ENCODE peak calls at places on chromosomes 12 and 14, in four cellular contexts. T is psoas muscle, Q is upper lobe of left lung, F is AG10803. A is an unnamed sample.

GRCh38 chr12:99433155-99433554 is 214.4 kb upstream of the GARIN6 start:
- DNase-seq in F (no peak), Q (no peak), T (no peak), A (no peak)

GRCh38 chr12:57582440-57582839 is 8.6 kb upstream of the PIP4K2C start:
- DNase-seq in F (no peak), T (no peak), Q (no peak), A (no peak)

GRCh38 chr14:45199246-45199645 is 53.8 kb downstream of the MIS18BP1 start:
- DNase-seq in F (peak; percentile 38), Q (no peak), T (no peak), A (no peak)

GRCh38 chr14:103501921-103502669 is 20.5 kb downstream of the CKB start:
- DNase-seq in T (no peak), Q (no peak), F (no peak), A (no peak)

GRCh38 chr12:26327975-26328635 is 132.7 kb downstream of the SSPN start:
- DNase-seq in Q (no peak), T (no peak), F (no peak), A (no peak)

GRCh38 chr12:31228811-31229792 is 96.8 kb downstream of the SINHCAF start:
- DNase-seq in T (no peak), F (no peak), Q (peak; percentile 59), A (no peak)

GRCh38 chr14:58280954-58281787 is 17.2 kb upstream of the ARID4A start:
- DNase-seq in F (peak; percentile 90), T (no peak), Q (no peak), A (peak; percentile 15)

GRCh38 chr14:95814363-95815225 is 62.0 kb upstream of the TUNAR start:
- DNase-seq in T (no peak), Q (no peak), F (no peak), A (no peak)

GRCh38 chr14:65222434-65222833 is 120.1 kb upstream of the MAX start:
- DNase-seq in T (peak; percentile 41), F (peak; percentile 75), Q (no peak), A (peak; percentile 15)

GRCh38 chr12:88947486-88948043 is 367.3 kb upstream of the KITLG start:
- DNase-seq in T (no peak), Q (no peak), F (no peak), A (no peak)

GRCh38 chr12:74897425-74898211 is 312.0 kb downstream of the KCNC2 start:
- DNase-seq in T (no peak), F (no peak), Q (no peak), A (no peak)

GRCh38 chr12:131682511-131682895 is 28.4 kb upstream of the SFSWAP start:
- DNase-seq in Q (no peak), T (no peak), F (no peak), A (no peak)

GRCh38 chr14:69044965-69045555 is 66.0 kb upstream of the ACTN1 start:
- DNase-seq in T (peak; percentile 53), F (peak; percentile 52), Q (no peak), A (no peak)

GRCh38 chr14:105091335-105092123 is 26.3 kb upstream of the GPR132 start:
- DNase-seq in Q (peak; percentile 92), F (peak; percentile 64), T (no peak), A (peak; percentile 87)

GRCh38 chr12:32365473-32366064 is 33.8 kb upstream of the FGD4 start:
- DNase-seq in Q (no peak), F (peak; percentile 76), T (no peak), A (peak; percentile 51)

GRCh38 chr14:103512701-103513611 is 9.7 kb downstream of the CKB start:
- DNase-seq in Q (peak; percentile 91), T (peak; percentile 64), F (peak; percentile 91), A (peak; percentile 92)

GRCh38 chr12:121789233-121789781 is 4.2 kb downstream of the RHOF start:
- DNase-seq in F (no peak), T (no peak), Q (no peak), A (no peak)

GRCh38 chr12:97112161-97112560 is 205.1 kb downstream of the NEDD1 start:
- DNase-seq in T (no peak), Q (no peak), F (no peak), A (no peak)

GRCh38 chr12:96635844-96636243 is 146.5 kb downstream of the CFAP54 start:
- DNase-seq in T (no peak), F (no peak), Q (no peak), A (no peak)

GRCh38 chr12:15629108-15629507 is 160.1 kb downstream of the EPS8 start:
- DNase-seq in Q (no peak), T (peak; percentile 22), F (peak; percentile 94), A (peak; percentile 7)

GRCh38 chr14:69886843-69887242 is 7.6 kb downstream of the SMOC1 start:
- DNase-seq in F (no peak), Q (no peak), T (no peak), A (no peak)

GRCh38 chr14:102279688-102280348 is 25.1 kb downstream of the MOK start:
- DNase-seq in F (peak; percentile 100), T (no peak), Q (no peak), A (no peak)

GRCh38 chr12:119645535-119646059 is 22.3 kb upstream of the PRKAB1 start:
- DNase-seq in Q (no peak), F (no peak), T (no peak), A (no peak)

GRCh38 chr12:119644930-119645329 is 23.0 kb upstream of the PRKAB1 start:
- DNase-seq in T (no peak), Q (no peak), F (no peak), A (no peak)

DNA sequence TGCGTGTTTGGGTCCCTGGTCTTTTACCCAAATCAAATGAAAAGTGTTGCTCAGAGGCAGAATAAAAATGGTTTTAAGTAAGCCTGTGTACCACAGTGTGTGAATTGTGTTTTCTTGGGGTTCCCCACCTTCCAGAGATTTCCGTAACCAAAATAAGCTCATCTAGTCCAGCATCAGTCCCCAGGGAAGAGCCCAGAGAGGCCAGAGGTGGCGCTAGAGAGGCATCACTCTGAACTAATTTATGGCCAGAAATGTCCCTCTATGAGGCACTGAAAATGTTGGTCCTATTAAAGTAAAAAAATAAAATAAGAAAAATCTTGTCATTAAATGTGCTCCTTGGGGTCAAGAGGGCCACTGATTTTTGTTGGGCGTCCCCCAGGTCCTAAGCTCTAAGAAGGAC is 24.9 kb upstream of the PRKAB1 start:
- DNase-seq in Q (no peak), T (no peak), F (no peak), A (no peak)
- TF ChIP-seq CTCF in Q (no peak), T (peak; percentile 21), F (no peak), A (no peak)

DNA sequence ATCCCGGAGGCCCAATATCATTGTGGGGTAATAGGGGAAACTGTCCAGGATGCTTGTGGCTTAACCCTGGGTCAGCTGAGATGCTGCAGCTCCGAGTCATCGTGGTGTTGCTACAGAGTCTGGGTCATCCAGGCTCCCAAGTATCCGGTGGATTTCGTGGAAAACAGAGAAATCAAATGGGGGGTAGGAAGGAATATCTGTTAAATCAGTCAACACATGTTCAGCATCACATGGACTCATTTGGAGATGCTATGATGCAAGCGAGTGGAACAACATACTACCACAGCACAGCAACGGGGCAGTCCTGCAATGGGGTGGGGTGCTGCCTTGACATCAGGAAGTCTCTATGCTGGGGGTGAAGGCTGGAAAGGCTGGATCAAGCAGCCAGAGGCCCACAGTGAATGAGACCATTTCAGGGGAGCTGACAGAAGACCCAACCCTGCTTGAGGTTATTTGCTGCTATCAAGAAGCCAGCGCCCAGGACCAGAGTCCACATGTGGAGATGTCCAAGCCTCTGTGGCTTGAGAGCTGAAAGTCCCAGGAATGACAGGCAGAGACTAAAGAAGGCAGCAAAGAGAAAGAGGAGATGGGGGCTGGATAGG is 22.9 kb downstream of the VDR start:
- DNase-seq in Q (no peak), T (peak; percentile 43), F (peak; percentile 99), A (no peak)
- H3K4me3 ChIP-seq in Q (no peak overlapping the region), T (no peak overlapping the region), F (no peak overlapping the region), A (no peak overlapping the region)

GRCh38 chr12:38555620-38556596 is 239.3 kb downstream of the ALG10B start:
- DNase-seq in F (no peak), T (no peak), Q (no peak), A (no peak)

GRCh38 chr12:38556647-38557046 is 240.1 kb downstream of the ALG10B start:
- DNase-seq in F (no peak), Q (no peak), T (no peak), A (no peak)
- TF ChIP-seq CTCF in F (no peak), Q (no peak), T (no peak), A (no peak)

GRCh38 chr12:70043490-70044138 is 199.6 kb upstream of the CNOT2 start:
- DNase-seq in T (no peak), F (no peak), Q (no peak), A (no peak)

GRCh38 chr12:70045036-70045435 is 198.2 kb upstream of the CNOT2 start:
- DNase-seq in Q (no peak), F (peak; percentile 45), T (no peak), A (no peak)

GRCh38 chr12:70045514-70045913 is 197.7 kb upstream of the CNOT2 start:
- DNase-seq in T (no peak), Q (no peak), F (no peak), A (no peak)

GRCh38 chr12:70044170-70044569 is 199.1 kb upstream of the CNOT2 start:
- DNase-seq in T (no peak), F (no peak), Q (no peak), A (no peak)

GRCh38 chr12:70040141-70040540 is 203.1 kb upstream of the CNOT2 start:
- DNase-seq in F (peak; percentile 4), Q (no peak), T (no peak), A (no peak)
- H3K4me3 ChIP-seq in F (no peak overlapping the region), Q (no peak overlapping the region), T (no peak overlapping the region), A (no peak overlapping the region)

DNA sequence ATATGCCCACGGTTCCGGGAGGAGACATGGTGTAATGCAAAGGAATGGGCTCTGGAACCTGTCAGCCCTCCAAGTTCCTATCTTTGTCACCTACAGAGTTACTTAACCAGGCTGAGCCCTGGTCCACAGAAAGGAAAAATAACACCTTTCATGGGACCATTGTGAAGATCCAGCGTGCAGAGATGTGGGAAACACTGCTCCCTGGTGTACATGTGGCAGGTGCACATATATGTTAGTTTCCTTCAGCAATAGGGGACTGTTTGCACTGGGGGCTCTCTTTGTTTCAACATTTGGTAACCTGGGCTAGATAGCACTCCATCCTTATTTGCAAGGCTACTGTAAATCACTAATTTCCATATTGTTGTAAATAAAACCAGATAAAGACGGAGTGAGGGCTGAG is 72.3 kb downstream of the ANO2 start:
- DNase-seq in Q (no peak), F (peak; percentile 35), T (no peak), A (no peak)
- TF ChIP-seq CTCF in Q (no peak), F (peak; percentile 70), T (no peak), A (peak; percentile 30)

GRCh38 chr12:6959376-6960290 is 8.5 kb downstream of the PTPN6 start:
- DNase-seq in F (no peak), Q (no peak), T (peak; percentile 21), A (no peak)
- H3K4me3 ChIP-seq in F (no peak overlapping the region), Q (peak overlapping the region; percentile 29), T (no peak overlapping the region), A (no peak overlapping the region)

DNA sequence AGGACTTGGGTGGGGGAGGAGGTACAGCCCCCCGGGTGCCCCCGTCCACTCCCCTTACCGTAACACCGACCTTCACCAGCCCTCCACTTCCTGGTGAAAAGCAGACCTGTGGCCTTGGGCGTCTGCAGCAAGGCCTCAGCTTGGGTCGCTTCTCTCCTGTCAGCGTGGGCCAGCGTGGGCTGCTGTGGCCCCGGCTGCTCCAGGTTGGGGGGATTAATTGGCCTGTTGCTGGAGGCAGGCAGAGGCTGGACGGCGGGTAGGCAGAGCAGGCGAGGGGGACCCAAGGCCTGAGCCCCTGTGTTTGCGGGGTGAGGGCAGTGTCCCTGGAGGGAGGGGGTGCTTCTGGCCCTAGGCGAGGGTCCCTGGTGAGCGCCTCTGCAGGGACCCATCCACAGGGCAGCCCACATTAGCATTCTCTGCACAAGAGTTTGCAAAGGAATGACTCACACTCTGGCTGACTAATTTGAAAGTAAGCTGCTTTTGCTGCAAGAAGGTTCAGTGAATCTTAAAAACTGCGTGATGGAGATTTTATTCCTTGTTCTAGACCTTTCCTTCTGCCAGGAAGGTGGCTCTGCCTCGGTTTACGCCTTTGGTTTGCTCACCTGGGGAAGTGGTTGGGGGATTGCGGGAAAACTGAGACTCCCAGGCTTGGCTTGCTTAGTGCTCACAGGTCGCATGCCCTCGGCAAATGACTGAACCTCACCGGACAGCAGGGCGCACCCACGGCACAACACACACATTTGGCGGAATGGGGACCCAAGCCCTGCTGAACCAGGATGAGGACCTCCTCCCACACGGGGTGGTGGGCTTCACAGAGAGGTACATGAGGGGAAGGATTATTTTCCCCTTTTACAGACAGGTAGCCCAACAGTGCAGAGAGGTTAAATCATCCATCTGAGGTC is 37.8 kb upstream of the DLK1 start:
- DNase-seq in T (no peak), F (peak; percentile 64), Q (no peak), A (no peak)
- TF ChIP-seq CTCF in T (no peak), F (no peak), Q (no peak), A (no peak)

A was measured in prostate gland.